ENCODE peak calls at places on chromosomes 4 and X, in four cellular contexts. One of them, this sample, is unnamed.

GRCh38 chr4:37970702-37971101 is 10.5 kb downstream of the PTTG2 start:
- DNase-seq in tibial artery: peak; percentile 79
- DNase-seq in ovary: no peak
- DNase-seq in ureter: peak; percentile 71
- DNase-seq in this sample: peak; percentile 45

GRCh38 chr4:177573487-177573886 is 131.2 kb upstream of the AGA start:
- DNase-seq in tibial artery: no peak
- DNase-seq in ovary: no peak
- DNase-seq in ureter: no peak
- DNase-seq in this sample: no peak

GRCh38 chr4:80197132-80197573 is at the start of gene PRDM8:
- DNase-seq in ureter: no peak
- DNase-seq in ovary: no peak
- DNase-seq in tibial artery: no peak
- DNase-seq in this sample: no peak

GRCh38 chr4:141686146-141686775 is 49.9 kb downstream of the IL15 start:
- DNase-seq in tibial artery: no peak
- DNase-seq in ovary: no peak
- DNase-seq in ureter: no peak
- DNase-seq in this sample: peak; percentile 75

GRCh38 chr4:106985830-106986229 is 50.3 kb downstream of the DKK2 start:
- DNase-seq in ureter: no peak
- DNase-seq in ovary: no peak
- DNase-seq in tibial artery: no peak
- DNase-seq in this sample: no peak

GRCh38 chrX:21374994-21375794 is 976 bp downstream of the CNKSR2 start:
- DNase-seq in ureter: no peak
- DNase-seq in tibial artery: no peak
- DNase-seq in ovary: no peak
- DNase-seq in this sample: no peak

GRCh38 chr4:142818009-142818408 is 28.1 kb downstream of the INPP4B start:
- DNase-seq in ovary: no peak
- DNase-seq in ureter: no peak
- DNase-seq in tibial artery: no peak
- DNase-seq in this sample: no peak

GRCh38 chr4:147492761-147493160 is 11.9 kb downstream of the EDNRA start:
- DNase-seq in tibial artery: peak; percentile 45
- DNase-seq in ureter: no peak
- DNase-seq in ovary: peak; percentile 24
- DNase-seq in this sample: no peak

GRCh38 chr4:157804986-157805385 is 367.8 kb downstream of the GASK1B start:
- DNase-seq in ovary: no peak
- DNase-seq in tibial artery: no peak
- DNase-seq in ureter: no peak
- DNase-seq in this sample: no peak

GRCh38 chr4:27048350-27049100 is 187.9 kb downstream of the STIM2 start:
- DNase-seq in tibial artery: no peak
- DNase-seq in ovary: no peak
- DNase-seq in ureter: peak; percentile 13
- DNase-seq in this sample: no peak

GRCh38 chr4:46484881-46485280 is 95.0 kb upstream of the GABRA2 start:
- DNase-seq in ureter: no peak
- DNase-seq in tibial artery: no peak
- DNase-seq in ovary: no peak
- DNase-seq in this sample: no peak

GRCh38 chr4:168484626-168485025 is 4.3 kb upstream of the DDX60L start:
- DNase-seq in tibial artery: no peak
- DNase-seq in ovary: no peak
- DNase-seq in ureter: no peak
- DNase-seq in this sample: no peak

GRCh38 chr4:575281-576141 is 584 bp downstream of the TMEM271 start:
- DNase-seq in tibial artery: no peak
- DNase-seq in ovary: no peak
- DNase-seq in ureter: peak; percentile 63
- DNase-seq in this sample: no peak

GRCh38 chr4:142567199-142567598 is 278.9 kb downstream of the INPP4B start:
- DNase-seq in ureter: no peak
- DNase-seq in ovary: no peak
- DNase-seq in tibial artery: no peak
- DNase-seq in this sample: no peak

GRCh38 chr4:64497526-64497925 is 88.3 kb upstream of the TECRL start:
- DNase-seq in ureter: no peak
- DNase-seq in ovary: no peak
- DNase-seq in tibial artery: no peak
- DNase-seq in this sample: no peak

GRCh38 chr4:124420166-124420695 is 292.3 kb downstream of the ANKRD50 start:
- DNase-seq in ovary: no peak
- DNase-seq in tibial artery: no peak
- DNase-seq in ureter: no peak
- DNase-seq in this sample: no peak

GRCh38 chrX:138463476-138463875 is 248.0 kb downstream of the FGF13 start:
- DNase-seq in ovary: no peak
- DNase-seq in ureter: no peak
- DNase-seq in tibial artery: no peak
- DNase-seq in this sample: no peak

GRCh38 chr4:53235547-53235946 is 130.3 kb downstream of the SCFD2 start:
- DNase-seq in tibial artery: no peak
- DNase-seq in ovary: no peak
- DNase-seq in ureter: no peak
- DNase-seq in this sample: no peak

GRCh38 chr4:26410385-26411293 is 79.6 kb downstream of the CCKAR start:
- DNase-seq in ovary: no peak
- DNase-seq in tibial artery: no peak
- DNase-seq in ureter: no peak
- DNase-seq in this sample: peak; percentile 27

GRCh38 chrX:77668391-77669237 is 117.4 kb downstream of the ATRX start:
- DNase-seq in tibial artery: no peak
- DNase-seq in ureter: no peak
- DNase-seq in ovary: no peak
- DNase-seq in this sample: peak; percentile 47

GRCh38 chr4:70946944-70947343 is 44.8 kb downstream of the MOB1B start:
- DNase-seq in ureter: no peak
- DNase-seq in ovary: no peak
- DNase-seq in tibial artery: no peak
- DNase-seq in this sample: no peak

GRCh38 chrX:17809984-17810383 is 51.1 kb downstream of the RAI2 start:
- DNase-seq in ovary: no peak
- DNase-seq in tibial artery: no peak
- DNase-seq in ureter: no peak
- DNase-seq in this sample: no peak

GRCh38 chr4:155692990-155693659 is 26.5 kb downstream of the GUCY1A1 start:
- DNase-seq in tibial artery: no peak
- DNase-seq in ovary: no peak
- DNase-seq in ureter: no peak
- DNase-seq in this sample: no peak

GRCh38 chr4:42150653-42151567 is 1.5 kb downstream of the BEND4 start:
- DNase-seq in ureter: no peak
- DNase-seq in tibial artery: no peak
- DNase-seq in ovary: no peak
- DNase-seq in this sample: no peak

GRCh38 chr4:138243369-138243768 is 1.2 kb upstream of the SLC7A11 start:
- DNase-seq in ureter: no peak
- DNase-seq in ovary: no peak
- DNase-seq in tibial artery: no peak
- DNase-seq in this sample: no peak

GRCh38 chr4:74793757-74794340 is 474 bp downstream of the BTC start:
- DNase-seq in tibial artery: peak; percentile 44
- DNase-seq in ureter: peak; percentile 64
- DNase-seq in ovary: peak; percentile 33
- DNase-seq in this sample: no peak

GRCh38 chrX:10979956-10980355 is 131.2 kb upstream of the HCCS start:
- DNase-seq in ovary: no peak
- DNase-seq in tibial artery: no peak
- DNase-seq in ureter: no peak
- DNase-seq in this sample: no peak

GRCh38 chr4:165715989-165716388 is 157.0 kb upstream of the TLL1 start:
- DNase-seq in tibial artery: no peak
- DNase-seq in ureter: no peak
- DNase-seq in ovary: no peak
- DNase-seq in this sample: no peak

GRCh38 chrX:148665001-148665400 is 164.6 kb downstream of the AFF2 start:
- DNase-seq in ovary: no peak
- DNase-seq in ureter: no peak
- DNase-seq in tibial artery: no peak
- DNase-seq in this sample: no peak

GRCh38 chr4:162981823-162982222 is 184.9 kb downstream of the NAF1 start:
- DNase-seq in ovary: no peak
- DNase-seq in ureter: no peak
- DNase-seq in tibial artery: no peak
- DNase-seq in this sample: no peak

GRCh38 chrX:17687648-17688047 is 49.6 kb upstream of the SCML1 start:
- DNase-seq in ovary: no peak
- DNase-seq in ureter: no peak
- DNase-seq in tibial artery: no peak
- DNase-seq in this sample: no peak

GRCh38 chrX:154348646-154349358 is 25.6 kb downstream of the FLNA start:
- DNase-seq in ovary: no peak
- DNase-seq in tibial artery: no peak
- DNase-seq in ureter: no peak
- DNase-seq in this sample: no peak

GRCh38 chrX:75603833-75604232 is 81.0 kb upstream of the ZDHHC15 start:
- DNase-seq in ureter: no peak
- DNase-seq in tibial artery: no peak
- DNase-seq in ovary: no peak
- DNase-seq in this sample: peak; percentile 3

GRCh38 chr4:99679204-99679603 is 21.6 kb upstream of the C4orf54 start:
- DNase-seq in tibial artery: no peak
- DNase-seq in ovary: peak; percentile 45
- DNase-seq in ureter: peak; percentile 47
- DNase-seq in this sample: no peak

GRCh38 chr4:69995526-69996016 is at the start of gene STATH:
- DNase-seq in ovary: no peak
- DNase-seq in ureter: no peak
- DNase-seq in tibial artery: no peak
- DNase-seq in this sample: no peak

GRCh38 chr4:89506866-89507494 is 199.4 kb upstream of the GPRIN3 start:
- DNase-seq in ureter: no peak
- DNase-seq in ovary: no peak
- DNase-seq in tibial artery: no peak
- DNase-seq in this sample: no peak

GRCh38 chr4:83905952-83906351 is 370.0 kb downstream of the GPAT3 start:
- DNase-seq in ovary: no peak
- DNase-seq in tibial artery: no peak
- DNase-seq in ureter: no peak
- DNase-seq in this sample: no peak

GRCh38 chr4:183417356-183417755 is 27.1 kb upstream of the CDKN2AIP start:
- DNase-seq in tibial artery: no peak
- DNase-seq in ovary: no peak
- DNase-seq in ureter: no peak
- DNase-seq in this sample: no peak

GRCh38 chr4:165874072-165874798 is 1.2 kb downstream of the TLL1 start:
- DNase-seq in ureter: no peak
- DNase-seq in ovary: no peak
- DNase-seq in tibial artery: no peak
- DNase-seq in this sample: no peak

GRCh38 chr4:54495641-54496040 is 162.1 kb upstream of the KIT start:
- DNase-seq in ovary: no peak
- DNase-seq in ureter: no peak
- DNase-seq in tibial artery: no peak
- DNase-seq in this sample: no peak